ENCODE peak calls at places on chromosomes 3 and 15, in four cellular contexts. Y is sciatic nerve, T is skeletal muscle cell, S is COR-L47. Z is an unnamed sample.

GRCh38 chr15:42729409-42729808 is 7.5 kb downstream of the CDAN1 start:
- DNase-seq in Y (no peak), T (no peak), S (no peak), Z (no peak)

GRCh38 chr3:120028271-120029047 is 65.8 kb downstream of the GSK3B start:
- DNase-seq in Y (no peak), T (no peak), S (no peak), Z (no peak)

GRCh38 chr3:49610881-49611280 is 56.6 kb downstream of the BSN start:
- DNase-seq in Y (no peak), T (no peak), S (no peak), Z (no peak)

GRCh38 chr15:92807971-92808571 is 92.1 kb upstream of the CHD2 start:
- DNase-seq in Y (peak; percentile 68), T (no peak), S (no peak), Z (peak; percentile 10)

GRCh38 chr3:171776839-171777607 is 33.3 kb downstream of the PLD1 start:
- DNase-seq in Y (no peak), T (no peak), S (no peak), Z (no peak)

GRCh38 chr3:124768812-124769211 is 38.6 kb downstream of the UMPS start:
- DNase-seq in Y (peak; percentile 46), T (no peak), S (peak; percentile 69), Z (peak; percentile 18)

GRCh38 chr3:170021083-170021482 is 16.7 kb upstream of the GPR160 start:
- DNase-seq in Y (no peak), T (no peak), S (no peak), Z (no peak)

GRCh38 chr3:126913524-126913923 is 69.4 kb upstream of the PLXNA1 start:
- DNase-seq in Y (no peak), T (no peak), S (no peak), Z (no peak)

GRCh38 chr15:70528816-70529215 is 234.5 kb downstream of the UACA start:
- DNase-seq in Y (no peak), T (no peak), S (no peak), Z (no peak)

GRCh38 chr3:149625795-149626194 is 32.0 kb downstream of the WWTR1 start:
- DNase-seq in Y (no peak), T (no peak), S (no peak), Z (no peak)